ENCODE peak calls at places on chromosomes 13 and 19, in seven cellular contexts. Z is left ventricle myocardium superior; M is fibroblast of lung; S is stimulated activated CD4-positive, alpha-beta T cell treated with anti-CD3 and anti-CD28 coated beads, Interleukin-1b, Interleukin-23, amount 100 ng/mL, for 24 hours; P is memory B cell; D is MM.1S; Q is activated CD4-positive, CD25-positive, alpha-beta regulatory T cell. F is an unnamed sample.

GRCh38 chr19:38394488-38394887 is 6.0 kb downstream of the SPRED3 start:
- DNase-seq in Z (no peak), M (peak), S (peak), P (no peak), D (no peak), Q (peak), F (peak)

GRCh38 chr19:460877-461609 is at the start of gene SHC2:
- DNase-seq in Z (peak), M (no peak), S (no peak), P (no peak), D (no peak), Q (no peak), F (no peak)

GRCh38 chr19:55358943-55359908 is 3.8 kb downstream of the GARIN5B start:
- DNase-seq in Z (no peak), M (no peak), S (no peak), P (no peak), D (peak), Q (no peak), F (no peak)

GRCh38 chr19:49573451-49573850 is 6.9 kb downstream of the NOSIP start:
- DNase-seq in Z (no peak), M (no peak), S (no peak), P (no peak), D (no peak), Q (no peak), F (no peak)

GRCh38 chr13:67048793-67049150 is 181.4 kb downstream of the PCDH9 start:
- DNase-seq in Z (no peak), M (peak), S (no peak), P (no peak), D (no peak), Q (no peak), F (no peak)

GRCh38 chr19:58544591-58545285 is 874 bp downstream of the TRIM28 start:
- DNase-seq in Z (no peak), M (peak), S (no peak), P (no peak), D (peak), Q (no peak), F (no peak)

GRCh38 chr13:66152596-66152995 is 1077.5 kb downstream of the PCDH9 start:
- DNase-seq in Z (no peak), M (no peak), S (no peak), P (no peak), D (no peak), Q (no peak), F (no peak)

GRCh38 chr13:99124695-99125334 is 75.8 kb upstream of the UBAC2 start:
- DNase-seq in Z (peak), M (peak), S (no peak), P (no peak), D (no peak), Q (no peak), F (no peak)

GRCh38 chr19:12784394-12784870 is 6.9 kb upstream of the JUNB start:
- DNase-seq in Z (no peak), M (no peak), S (no peak), P (no peak), D (no peak), Q (no peak), F (no peak)

GRCh38 chr13:21568854-21569253 is 35.1 kb downstream of the MICU2 start:
- DNase-seq in Z (no peak), M (no peak), S (no peak), P (no peak), D (no peak), Q (no peak), F (no peak)

GRCh38 chr13:43057653-43058317 is 34.4 kb downstream of the DNAJC15 start:
- DNase-seq in Z (no peak), M (peak), S (no peak), P (no peak), D (no peak), Q (no peak), F (peak)

GRCh38 chr13:80237646-80238045 is 103.3 kb downstream of the SPRY2 start:
- DNase-seq in Z (no peak), M (no peak), S (no peak), P (no peak), D (no peak), Q (no peak), F (no peak)

GRCh38 chr13:77779461-77780272 is 82.2 kb downstream of the SLAIN1 start:
- DNase-seq in Z (no peak), M (peak), S (no peak), P (no peak), D (peak), Q (no peak), F (peak)

GRCh38 chr13:114259974-114260373 is 21.4 kb upstream of the UPF3A start:
- DNase-seq in Z (no peak), M (no peak), S (no peak), P (no peak), D (peak), Q (no peak), F (no peak)